ENCODE peak calls at places on chromosomes 7 and 10, in five cellular contexts. V is tibial nerve, U is choroid plexus epithelial cell, Y is mammary epithelial cell, Q is foreskin fibroblast. O is an unnamed sample.

GRCh38 chr10:86155034-86155656 is 211.4 kb downstream of the GRID1 start:
- DNase-seq in U (no peak), Q (no peak), V (no peak), Y (no peak), O (no peak)

GRCh38 chr7:157693071-157693520 is 356.3 kb downstream of the DNAJB6 start:
- DNase-seq in V (no peak), Y (no peak), U (no peak), Q (no peak), O (no peak)

GRCh38 chr7:44272456-44272855 is 52.9 kb downstream of the CAMK2B start:
- DNase-seq in Y (no peak), V (no peak), U (no peak), Q (no peak), O (no peak)

GRCh38 chr10:92629945-92630344 is 37.0 kb downstream of the KIF11 start:
- DNase-seq in Q (no peak), V (no peak), Y (no peak), U (no peak), O (no peak)

GRCh38 chr10:131577178-131577555 is 265.6 kb upstream of the TCERG1L start:
- DNase-seq in Q (no peak), Y (no peak), U (no peak), V (no peak), O (no peak)

GRCh38 chr10:73865459-73866442 is 8.6 kb downstream of the CAMK2G start:
- DNase-seq in U (no peak), Q (no peak), Y (no peak), V (no peak), O (no peak)

GRCh38 chr10:93080350-93081046 is 6.8 kb downstream of the CYP26A1 start:
- DNase-seq in Y (no peak), V (peak; percentile 54), U (peak; percentile 76), Q (no peak), O (peak; percentile 52)

GRCh38 chr10:12597800-12598750 is 248.7 kb downstream of the CAMK1D start:
- DNase-seq in Q (no peak), Y (no peak), U (no peak), V (no peak), O (no peak)

GRCh38 chr7:147411011-147411614 is 1179.5 kb upstream of the C7orf33 start:
- DNase-seq in Q (no peak), U (no peak), V (no peak), Y (no peak), O (no peak)

GRCh38 chr10:43254199-43254730 is 12.6 kb downstream of the RASGEF1A start:
- DNase-seq in U (no peak), V (no peak), Y (no peak), Q (no peak), O (no peak)

GRCh38 chr7:108000875-108001758 is 1.8 kb downstream of the LAMB1 start:
- DNase-seq in Q (no peak), U (peak; percentile 56), Y (peak; percentile 19), V (no peak), O (peak; percentile 70)

GRCh38 chr7:17408904-17409290 is 110.4 kb downstream of the AHR start:
- DNase-seq in Y (peak; percentile 19), U (peak; percentile 38), V (no peak), Q (peak; percentile 32), O (no peak)

GRCh38 chr10:127757033-127757432 is 20.0 kb downstream of the FOXI2 start:
- DNase-seq in V (no peak), Y (no peak), Q (no peak), U (no peak), O (no peak)
- TF ChIP-seq CTCF in V (no peak), Y (no peak), Q (no peak), U (peak; percentile 14), O (no peak)

DNA sequence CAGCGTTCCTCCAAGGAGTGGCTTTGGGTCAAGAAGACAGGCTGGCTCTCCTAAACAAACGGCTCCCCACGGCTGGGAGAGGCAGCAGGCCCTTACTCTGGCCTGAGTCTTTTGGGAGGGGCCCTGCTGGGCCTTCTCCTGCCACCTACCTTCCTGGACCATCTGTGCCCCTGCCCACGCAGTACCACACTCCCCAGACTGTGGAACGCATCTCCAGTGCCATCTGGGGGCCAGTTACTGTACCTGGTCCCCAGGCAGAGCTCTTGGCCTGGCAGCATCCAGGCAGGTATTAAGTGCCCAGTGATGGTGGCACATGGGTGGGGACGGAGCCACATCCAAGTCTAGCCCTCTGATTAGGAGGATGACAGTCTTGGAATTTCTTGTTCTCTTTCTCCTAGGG is 14.4 kb downstream of the ALKBH4 start:
- DNase-seq in V (no peak), Y (no peak), U (no peak), Q (no peak), O (no peak)
- TF ChIP-seq CTCF in V (no peak), Y (no peak), U (peak; percentile 32), Q (no peak), O (peak; percentile 3)

GRCh38 chr10:96999987-97000386 is 167.9 kb downstream of the LCOR start:
- DNase-seq in Y (no peak), Q (no peak), U (no peak), V (no peak), O (no peak)

GRCh38 chr10:97002670-97003069 is 170.6 kb downstream of the LCOR start:
- DNase-seq in Y (no peak), U (no peak), Q (no peak), V (no peak), O (no peak)

GRCh38 chr10:96999337-96999736 is 167.2 kb downstream of the LCOR start:
- DNase-seq in Q (no peak), Y (no peak), V (no peak), U (no peak), O (no peak)

GRCh38 chr10:97001183-97001991 is 169.3 kb downstream of the LCOR start:
- DNase-seq in Y (no peak), Q (no peak), U (no peak), V (no peak), O (no peak)

DNA sequence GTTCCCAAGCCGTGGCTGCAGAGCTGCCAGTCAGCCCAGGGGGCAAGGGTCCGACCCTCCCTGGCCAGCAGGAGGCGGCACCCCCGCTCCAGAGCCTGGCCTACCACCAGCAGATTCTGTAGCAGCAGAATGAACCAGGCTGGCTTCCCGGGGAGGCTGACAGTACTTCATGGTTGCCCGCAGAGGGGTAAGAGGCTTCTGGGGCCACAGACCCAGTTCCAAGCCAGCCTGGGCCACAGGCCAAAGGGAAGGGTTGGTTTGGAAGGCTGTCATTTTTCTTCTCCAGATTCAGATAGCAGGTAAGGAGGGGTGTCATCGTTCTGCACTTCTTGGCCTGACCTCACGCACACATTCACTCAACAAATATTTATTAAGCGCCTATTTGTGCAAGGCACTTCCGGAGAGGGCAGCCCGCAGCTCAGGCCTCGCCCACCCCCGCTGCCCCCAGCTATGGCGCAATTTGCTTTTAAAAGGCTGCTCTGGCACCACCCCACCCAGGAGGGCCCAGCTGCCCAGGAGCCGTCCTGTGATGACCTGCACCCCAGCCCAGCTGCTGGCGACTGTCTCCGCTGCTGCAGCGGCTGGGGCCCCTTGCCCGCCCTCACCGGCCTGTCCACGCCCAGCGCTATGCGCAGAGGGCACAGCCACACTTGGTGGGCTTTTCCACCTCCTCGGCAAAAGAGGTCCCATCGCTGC is 168.5 kb downstream of the LCOR start:
- DNase-seq in U (no peak), Q (no peak), V (no peak), Y (no peak), O (no peak)
- TF ChIP-seq CTCF in U (no peak), Q (no peak), V (no peak), Y (no peak), O (no peak)

GRCh38 chr10:61465807-61466425 is 12.7 kb upstream of the TMEM26 start:
- DNase-seq in Q (no peak), Y (no peak), U (peak; percentile 21), V (no peak), O (peak; percentile 30)
- TF ChIP-seq CTCF in Q (no peak), Y (no peak), U (peak; percentile 1), V (no peak), O (no peak)

DNA sequence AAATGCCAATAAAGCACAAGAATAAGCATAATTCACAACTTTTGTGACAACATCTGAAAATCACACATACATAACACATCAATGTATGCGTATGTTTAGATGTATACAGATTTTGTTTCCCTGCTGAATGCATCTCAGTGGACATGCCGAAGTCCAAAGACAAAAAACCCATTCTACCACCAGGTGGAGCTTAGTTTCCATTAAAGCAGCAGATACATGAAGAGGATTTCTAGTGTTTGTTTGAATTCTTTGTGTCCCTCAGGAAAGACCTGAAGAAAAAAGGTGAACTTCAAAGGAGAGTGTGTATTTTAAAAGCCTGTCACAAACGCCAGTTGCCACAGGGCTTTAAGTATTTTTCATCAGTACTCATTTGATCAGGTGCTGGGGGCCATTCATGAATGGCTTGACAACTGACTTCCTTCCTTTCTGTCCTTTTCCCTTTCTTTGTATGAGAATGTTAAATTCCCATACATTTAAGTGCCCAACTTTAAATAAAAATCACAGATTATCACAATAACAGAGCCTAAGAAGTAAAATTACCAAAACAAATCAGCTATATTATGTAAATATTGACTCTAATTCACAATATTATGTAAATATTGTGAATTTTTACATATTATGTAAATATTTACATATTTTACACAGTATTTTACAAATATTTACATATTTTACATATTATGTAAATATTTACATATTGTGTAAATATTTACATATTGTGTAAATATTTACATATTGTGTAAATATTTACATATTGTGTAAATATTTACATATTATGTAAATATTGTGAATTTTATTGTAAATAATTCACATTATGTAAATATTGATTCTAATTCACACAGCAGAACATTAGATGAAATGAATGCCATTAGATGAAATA is 343.0 kb downstream of the CRPPA start:
- DNase-seq in Q (peak; percentile 37), V (peak; percentile 80), U (peak; percentile 87), Y (peak; percentile 56), O (peak; percentile 87)
- TF ChIP-seq CTCF in Q (peak; percentile 63), V (peak; percentile 35), U (peak; percentile 78), Y (peak; percentile 63), O (peak; percentile 78)

GRCh38 chr10:91091780-91092179 is 128.7 kb upstream of the PCGF5 start:
- DNase-seq in V (no peak), U (no peak), Q (no peak), Y (no peak), O (no peak)

GRCh38 chr10:91090761-91091529 is 129.5 kb upstream of the PCGF5 start:
- DNase-seq in Y (no peak), Q (no peak), V (no peak), U (peak; percentile 61), O (no peak)

DNA sequence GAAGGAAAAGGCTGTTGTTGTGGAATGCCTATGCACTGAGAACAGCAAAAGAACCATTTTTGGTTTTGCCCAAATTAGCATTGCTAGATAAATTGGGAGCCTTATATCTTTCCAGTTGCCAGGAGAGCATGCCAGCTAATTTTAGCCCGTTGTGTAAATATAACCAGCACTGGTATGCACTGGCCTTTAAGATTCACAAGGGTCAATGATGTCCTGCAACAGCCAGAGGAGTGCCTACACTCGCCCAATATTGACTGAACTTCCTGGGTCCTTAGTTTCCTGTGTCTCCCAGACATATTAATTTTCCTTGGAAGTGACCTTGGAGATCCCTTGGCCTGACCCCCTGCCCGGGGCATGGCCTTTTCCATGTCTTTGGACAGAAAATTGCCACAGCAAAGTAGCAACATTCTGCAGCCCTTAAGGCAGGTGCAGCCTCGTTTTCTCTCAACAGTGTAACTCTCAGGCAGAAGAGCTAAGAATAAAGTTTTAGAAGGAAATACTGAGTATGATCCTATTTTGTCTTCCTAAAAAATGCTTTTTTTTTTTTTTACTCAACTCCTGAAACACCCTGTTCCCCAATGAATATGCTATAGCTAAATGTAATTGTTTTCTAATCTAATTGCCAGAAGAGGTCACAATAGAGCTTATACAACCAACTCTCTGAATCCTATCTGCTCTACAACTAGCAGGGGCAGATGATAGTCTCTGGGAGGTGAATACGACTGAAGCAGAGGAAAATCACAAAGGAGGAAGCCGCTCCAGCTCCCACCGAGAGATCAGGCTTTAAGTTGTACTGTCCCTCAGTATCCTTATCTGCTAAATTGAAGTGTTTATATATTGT is 131.9 kb upstream of the PCGF5 start:
- DNase-seq in Y (peak; percentile 4), U (peak; percentile 63), V (no peak), Q (peak; percentile 3), O (peak; percentile 24)
- TF ChIP-seq CTCF in Y (no peak), U (peak; percentile 33), V (no peak), Q (no peak), O (peak; percentile 17)